ENCODE peak calls at places on chromosome 4, in five cellular contexts. One of them, this sample, is unnamed.

GRCh38 chr4:55321707-55322264 is 24.3 kb upstream of the SRD5A3 start:
- DNase-seq in transverse colon: peak
- DNase-seq in H1: peak
- DNase-seq in adrenal gland: peak
- DNase-seq in fibroblast of lung: peak
- DNase-seq in this sample: peak

GRCh38 chr4:71545168-71545567 is 206.3 kb downstream of the SLC4A4 start:
- DNase-seq in transverse colon: no peak
- DNase-seq in H1: no peak
- DNase-seq in adrenal gland: no peak
- DNase-seq in fibroblast of lung: peak
- DNase-seq in this sample: no peak

GRCh38 chr4:109947457-109947856 is 34.8 kb downstream of the EGF start:
- DNase-seq in transverse colon: no peak
- DNase-seq in H1: no peak
- DNase-seq in adrenal gland: no peak
- DNase-seq in fibroblast of lung: peak
- DNase-seq in this sample: peak

GRCh38 chr4:158172196-158172557 is 648 bp downstream of the GASK1B start:
- DNase-seq in transverse colon: no peak
- DNase-seq in H1: no peak
- DNase-seq in adrenal gland: no peak
- DNase-seq in fibroblast of lung: peak
- DNase-seq in this sample: peak

GRCh38 chr4:108336076-108336475 is 167.3 kb upstream of the LEF1 start:
- DNase-seq in transverse colon: no peak
- DNase-seq in H1: no peak
- DNase-seq in adrenal gland: no peak
- DNase-seq in fibroblast of lung: peak
- DNase-seq in this sample: peak

GRCh38 chr4:78764498-78764961 is 11.6 kb upstream of the BMP2K start:
- DNase-seq in transverse colon: no peak
- DNase-seq in H1: no peak
- DNase-seq in adrenal gland: no peak
- DNase-seq in fibroblast of lung: peak
- DNase-seq in this sample: peak

GRCh38 chr4:108644237-108644636 is 6.2 kb upstream of the OSTC start:
- DNase-seq in transverse colon: no peak
- DNase-seq in H1: no peak
- DNase-seq in adrenal gland: no peak
- DNase-seq in fibroblast of lung: peak
- DNase-seq in this sample: no peak

GRCh38 chr4:96983830-96984229 is 1143.9 kb downstream of the PDHA2 start:
- DNase-seq in transverse colon: no peak
- DNase-seq in H1: no peak
- DNase-seq in adrenal gland: no peak
- DNase-seq in fibroblast of lung: no peak
- DNase-seq in this sample: no peak

GRCh38 chr4:107255114-107255513 is 219.0 kb upstream of the DKK2 start:
- DNase-seq in transverse colon: no peak
- DNase-seq in H1: no peak
- DNase-seq in adrenal gland: no peak
- DNase-seq in fibroblast of lung: no peak
- DNase-seq in this sample: no peak

GRCh38 chr4:67682266-67682665 is 18.7 kb downstream of the UBA6 start:
- DNase-seq in transverse colon: no peak
- DNase-seq in H1: no peak
- DNase-seq in adrenal gland: no peak
- DNase-seq in fibroblast of lung: no peak
- DNase-seq in this sample: peak

GRCh38 chr4:67684839-67685531 is 16.0 kb downstream of the UBA6 start:
- DNase-seq in transverse colon: no peak
- DNase-seq in H1: no peak
- DNase-seq in adrenal gland: no peak
- DNase-seq in fibroblast of lung: peak
- DNase-seq in this sample: peak

GRCh38 chr4:67685532-67685859 is 15.5 kb downstream of the UBA6 start:
- DNase-seq in transverse colon: no peak
- DNase-seq in H1: no peak
- DNase-seq in adrenal gland: no peak
- DNase-seq in fibroblast of lung: no peak
- DNase-seq in this sample: no peak

DNA sequence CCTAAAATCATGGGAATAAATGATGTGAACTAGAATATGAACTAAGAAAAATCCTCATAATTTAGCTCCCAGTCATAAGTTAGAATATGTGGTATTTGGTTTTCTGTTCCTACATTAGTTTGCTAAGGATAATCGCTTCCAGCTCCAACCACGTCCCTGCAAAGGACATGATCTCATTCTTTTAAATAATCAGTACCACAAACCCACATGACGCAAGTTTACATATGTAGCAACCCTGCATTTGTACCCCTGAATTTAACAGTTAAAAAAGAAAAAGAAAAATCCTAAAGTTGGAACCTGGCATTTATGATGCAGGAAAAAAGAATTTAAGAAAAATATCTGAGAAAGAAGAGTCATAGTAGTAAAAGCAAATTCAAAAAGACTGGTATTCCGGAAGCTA is 13.3 kb downstream of the UBA6 start:
- DNase-seq in transverse colon: no peak
- DNase-seq in H1: no peak
- DNase-seq in adrenal gland: no peak
- DNase-seq in fibroblast of lung: peak
- DNase-seq in this sample: no peak
- H3K27ac ChIP-seq in transverse colon: no peak
- H3K27ac ChIP-seq in H1: no peak
- H3K27ac ChIP-seq in adrenal gland: no peak
- H3K27ac ChIP-seq in fibroblast of lung: peak
- H3K27ac ChIP-seq in this sample: no peak

DNA sequence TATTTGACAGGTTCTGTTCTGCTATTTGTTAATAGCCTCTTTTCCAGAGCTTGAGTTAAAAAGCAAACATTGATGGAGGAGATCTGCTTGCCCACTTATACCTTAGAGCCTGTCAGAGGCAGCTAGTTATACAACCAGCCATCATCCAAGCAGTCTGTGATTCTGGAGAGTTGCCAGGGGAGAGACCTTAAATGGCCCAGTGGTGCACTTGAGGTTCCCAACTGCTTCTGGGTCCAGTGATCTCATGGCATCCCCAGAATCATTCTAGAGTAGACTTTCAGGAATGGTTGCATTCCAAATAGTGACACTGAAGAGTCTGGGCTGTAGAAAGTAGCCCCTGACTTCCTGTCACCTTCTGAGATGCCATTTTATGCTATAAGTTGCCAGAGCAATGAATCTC is 160.7 kb downstream of the FHIP1A start:
- DNase-seq in transverse colon: no peak
- DNase-seq in H1: no peak
- DNase-seq in adrenal gland: no peak
- DNase-seq in fibroblast of lung: no peak
- DNase-seq in this sample: no peak
- H3K27ac ChIP-seq in transverse colon: no peak
- H3K27ac ChIP-seq in H1: no peak
- H3K27ac ChIP-seq in adrenal gland: no peak
- H3K27ac ChIP-seq in fibroblast of lung: no peak
- H3K27ac ChIP-seq in this sample: no peak

GRCh38 chr4:76306882-76307669 is 543 bp downstream of the STBD1 start:
- DNase-seq in transverse colon: peak
- DNase-seq in H1: peak
- DNase-seq in adrenal gland: peak
- DNase-seq in fibroblast of lung: peak
- DNase-seq in this sample: peak
- H3K27ac ChIP-seq in transverse colon: peak
- H3K27ac ChIP-seq in H1: no peak
- H3K27ac ChIP-seq in adrenal gland: peak
- H3K27ac ChIP-seq in fibroblast of lung: peak
- H3K27ac ChIP-seq in this sample: peak

DNA sequence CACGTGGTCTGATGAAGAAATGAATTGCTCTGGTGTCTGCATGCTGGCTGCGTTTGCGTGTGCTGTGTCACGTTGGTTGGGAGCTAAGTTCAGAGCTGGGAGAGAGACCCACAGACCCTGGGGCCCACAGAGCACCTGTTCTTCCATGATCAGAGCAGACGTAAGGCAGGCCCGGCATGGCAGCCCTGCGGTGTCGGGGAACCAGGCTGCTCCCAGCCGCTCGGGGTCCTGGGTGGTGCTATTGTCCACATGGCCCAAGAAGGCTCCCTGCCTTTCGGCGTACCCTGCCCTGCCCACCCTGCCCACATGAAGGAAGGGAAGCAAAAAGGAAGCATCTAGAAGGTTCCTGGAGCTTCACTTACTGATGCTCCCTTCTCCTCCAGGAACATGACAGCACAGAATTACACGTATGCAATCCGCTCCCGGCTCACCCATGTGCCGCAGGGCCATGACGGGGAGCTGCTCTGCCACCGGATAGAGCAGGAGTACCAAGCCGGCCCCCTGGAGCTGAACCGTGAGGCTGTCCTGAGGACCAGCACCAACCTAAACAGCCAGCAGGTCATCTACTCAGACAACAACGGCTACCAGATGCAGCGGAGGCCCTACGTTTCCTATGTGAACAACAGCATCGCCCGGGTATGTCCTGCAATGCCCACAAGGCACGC is 30.9 kb upstream of the MRFAP1 start:
- DNase-seq in transverse colon: no peak
- DNase-seq in H1: no peak
- DNase-seq in adrenal gland: no peak
- DNase-seq in fibroblast of lung: no peak
- DNase-seq in this sample: no peak
- H3K27ac ChIP-seq in transverse colon: no peak
- H3K27ac ChIP-seq in H1: no peak
- H3K27ac ChIP-seq in adrenal gland: peak
- H3K27ac ChIP-seq in fibroblast of lung: no peak
- H3K27ac ChIP-seq in this sample: no peak

GRCh38 chr4:31107362-31107761 is 387.2 kb downstream of the PCDH7 start:
- DNase-seq in transverse colon: no peak
- DNase-seq in H1: no peak
- DNase-seq in adrenal gland: no peak
- DNase-seq in fibroblast of lung: peak
- DNase-seq in this sample: peak
- H3K27ac ChIP-seq in transverse colon: no peak
- H3K27ac ChIP-seq in H1: no peak
- H3K27ac ChIP-seq in adrenal gland: no peak
- H3K27ac ChIP-seq in fibroblast of lung: no peak
- H3K27ac ChIP-seq in this sample: no peak